ENCODE peak calls at places on chromosomes 5 and 9, in seven cellular contexts. N is CD8-positive, alpha-beta memory T cell; O is right lobe of liver; M is left ventricle myocardium inferior; H is H9; K is A673; T is body of pancreas. U is an unnamed sample.

GRCh38 chr9:79763861-79764260 is 192.1 kb downstream of the TLE4 start:
- DNase-seq in N (no peak), O (no peak), M (no peak), H (no peak), K (peak; percentile 6), T (peak; percentile 13), U (no peak)

GRCh38 chr9:136029556-136029955 is 65.5 kb downstream of the NACC2 start:
- DNase-seq in N (no peak), O (no peak), M (no peak), H (no peak), K (no peak), T (no peak), U (no peak)

GRCh38 chr9:25704800-25705199 is 26.6 kb upstream of the TUSC1 start:
- DNase-seq in N (no peak), O (no peak), M (no peak), H (no peak), K (no peak), T (no peak), U (no peak)

GRCh38 chr5:141882594-141883183 is 4.5 kb upstream of the PCDH1 start:
- DNase-seq in N (no peak), O (no peak), M (no peak), H (peak; percentile 61), K (no peak), T (peak; percentile 32), U (no peak)

GRCh38 chr5:113050606-113051391 is 74.2 kb downstream of the DCP2 start:
- DNase-seq in N (no peak), O (no peak), M (no peak), H (no peak), K (no peak), T (no peak), U (no peak)

GRCh38 chr9:101566904-101567724 is 27.7 kb downstream of the PPP3R2 start:
- DNase-seq in N (no peak), O (no peak), M (no peak), H (no peak), K (peak; percentile 29), T (peak; percentile 18), U (no peak)

GRCh38 chr5:33153891-33154290 is 286.9 kb upstream of the TARS1 start:
- DNase-seq in N (no peak), O (no peak), M (no peak), H (no peak), K (no peak), T (no peak), U (no peak)

GRCh38 chr9:79757906-79758669 is 186.3 kb downstream of the TLE4 start:
- DNase-seq in N (no peak), O (no peak), M (no peak), H (no peak), K (peak; percentile 28), T (no peak), U (no peak)

GRCh38 chr9:110752766-110753165 is 84.2 kb downstream of the MUSK start:
- DNase-seq in N (no peak), O (no peak), M (no peak), H (no peak), K (peak; percentile 80), T (no peak), U (no peak)

GRCh38 chr9:113967380-113967779 is 91.3 kb downstream of the ZNF618 start:
- DNase-seq in N (no peak), O (no peak), M (no peak), H (no peak), K (no peak), T (no peak), U (no peak)

GRCh38 chr9:131844745-131845118 is 104.9 kb upstream of the RAPGEF1 start:
- DNase-seq in N (no peak), O (no peak), M (no peak), H (no peak), K (no peak), T (no peak), U (no peak)

GRCh38 chr9:16985559-16986348 is 115.3 kb upstream of the BNC2 start:
- DNase-seq in N (no peak), O (no peak), M (no peak), H (no peak), K (no peak), T (no peak), U (no peak)

GRCh38 chr5:124692950-124693349 is 53.5 kb downstream of the ZNF608 start:
- DNase-seq in N (no peak), O (no peak), M (no peak), H (no peak), K (no peak), T (no peak), U (no peak)

GRCh38 chr5:10607666-10608442 is 44.0 kb downstream of the ANKRD33B start:
- DNase-seq in N (no peak), O (no peak), M (peak; percentile 45), H (no peak), K (no peak), T (peak; percentile 23), U (no peak)

GRCh38 chr5:95564450-95564849 is 9.5 kb downstream of the ARSK start:
- DNase-seq in N (no peak), O (no peak), M (no peak), H (no peak), K (no peak), T (no peak), U (no peak)

GRCh38 chr5:111563041-111563822 is 50.9 kb upstream of the STARD4 start:
- DNase-seq in N (no peak), O (no peak), M (no peak), H (no peak), K (no peak), T (no peak), U (no peak)

GRCh38 chr5:84255318-84255717 is 129.4 kb downstream of the EDIL3 start:
- DNase-seq in N (no peak), O (no peak), M (no peak), H (no peak), K (peak; percentile 22), T (no peak), U (no peak)

GRCh38 chr5:145775893-145776444 is 59.2 kb downstream of the PRELID2 start:
- DNase-seq in N (no peak), O (no peak), M (no peak), H (no peak), K (peak; percentile 15), T (no peak), U (no peak)

GRCh38 chr5:5135957-5136676 is 4.0 kb upstream of the ADAMTS16 start:
- DNase-seq in N (no peak), O (no peak), M (no peak), H (no peak), K (no peak), T (no peak), U (no peak)

GRCh38 chr9:113317777-113318176 is 14.6 kb upstream of the RNF183 start:
- DNase-seq in N (no peak), O (no peak), M (no peak), H (no peak), K (peak; percentile 23), T (no peak), U (no peak)

GRCh38 chr5:87733918-87734317 is 321.2 kb upstream of the CCNH start:
- DNase-seq in N (no peak), O (no peak), M (no peak), H (no peak), K (no peak), T (no peak), U (no peak)

GRCh38 chr5:154753792-154754191 is 1.4 kb upstream of the LARP1 start:
- DNase-seq in N (no peak), O (no peak), M (peak; percentile 61), H (no peak), K (no peak), T (peak; percentile 74), U (no peak)

GRCh38 chr5:219492-219891 is 1.4 kb downstream of the SDHA start:
- DNase-seq in N (no peak), O (no peak), M (no peak), H (no peak), K (no peak), T (peak; percentile 30), U (peak; percentile 6)

GRCh38 chr9:85173967-85174366 is 504.4 kb downstream of the NTRK2 start:
- DNase-seq in N (no peak), O (no peak), M (no peak), H (no peak), K (no peak), T (no peak), U (no peak)

GRCh38 chr9:134459164-134459563 is 132.9 kb downstream of the RXRA start:
- DNase-seq in N (no peak), O (no peak), M (no peak), H (no peak), K (no peak), T (no peak), U (no peak)

GRCh38 chr5:158489207-158489532 is 610.5 kb downstream of the EBF1 start:
- DNase-seq in N (no peak), O (no peak), M (no peak), H (no peak), K (no peak), T (no peak), U (no peak)
- H3K4me1 ChIP-seq in N (no peaks in the 10 kb centered on the region), O (no peaks in the 10 kb centered on the region), M (peaks cover 38% of the 10 kb centered on the region), H (no peaks in the 10 kb centered on the region), K (no peaks in the 10 kb centered on the region), T (peaks cover 2% of the 10 kb centered on the region), U (no peaks in the 10 kb centered on the region)

DNA sequence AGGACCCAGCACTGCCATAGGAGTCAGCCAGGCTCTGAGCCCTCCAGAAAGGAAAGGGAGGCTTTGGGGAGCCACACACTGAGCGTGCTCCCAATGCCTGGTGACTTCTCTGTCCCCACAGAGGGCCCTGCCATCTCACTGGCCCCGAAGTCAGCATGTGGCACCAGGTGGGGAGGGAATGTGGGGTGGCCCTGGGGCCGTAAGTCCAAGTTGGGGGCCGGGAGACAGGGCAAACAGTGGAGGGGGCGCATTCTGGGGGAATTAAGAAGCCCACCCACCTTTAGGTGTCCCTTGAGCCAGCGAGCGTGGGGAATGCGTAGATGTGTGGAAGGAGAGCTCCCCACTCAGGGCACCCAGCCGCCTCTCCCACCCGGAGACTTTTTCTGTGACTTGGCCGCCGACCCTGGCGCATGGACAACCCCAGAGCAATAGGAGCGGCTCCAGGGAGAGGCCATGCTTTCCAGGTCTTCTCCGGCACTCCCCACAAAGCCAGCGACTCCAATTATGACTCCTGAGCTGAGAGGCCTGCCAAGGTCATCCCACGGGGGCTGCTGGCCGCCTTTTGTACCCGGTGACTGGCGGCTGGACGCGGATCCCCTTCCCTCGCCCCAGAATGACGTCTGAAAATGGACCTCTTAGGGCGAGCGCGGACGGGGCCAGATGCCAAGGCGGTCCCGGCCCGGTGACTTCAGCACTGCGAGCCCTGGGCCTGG is 9.8 kb downstream of the IRX1 start:
- DNase-seq in N (no peak), O (no peak), M (no peak), H (no peak), K (no peak), T (no peak), U (no peak)
- H3K27me3 ChIP-seq in N (peaks cover 9% of the 10 kb centered on the region), O (peaks cover 27% of the 10 kb centered on the region), M (peaks cover 99% of the 10 kb centered on the region), H (peaks cover 42% of the 10 kb centered on the region), K (no peaks in the 10 kb centered on the region), T (no peaks in the 10 kb centered on the region), U (peaks cover 13% of the 10 kb centered on the region)

GRCh38 chr9:95063300-95063699 is 254.2 kb downstream of the FANCC start:
- DNase-seq in N (no peak), O (no peak), M (no peak), H (no peak), K (no peak), T (no peak), U (no peak)
- H3K4me1 ChIP-seq in N (no peaks in the 10 kb centered on the region), O (peaks cover 44% of the 10 kb centered on the region), M (peaks cover 100% of the 10 kb centered on the region), H (no peaks in the 10 kb centered on the region), K (peaks cover 11% of the 10 kb centered on the region), T (peaks cover 96% of the 10 kb centered on the region), U (no peaks in the 10 kb centered on the region)

DNA sequence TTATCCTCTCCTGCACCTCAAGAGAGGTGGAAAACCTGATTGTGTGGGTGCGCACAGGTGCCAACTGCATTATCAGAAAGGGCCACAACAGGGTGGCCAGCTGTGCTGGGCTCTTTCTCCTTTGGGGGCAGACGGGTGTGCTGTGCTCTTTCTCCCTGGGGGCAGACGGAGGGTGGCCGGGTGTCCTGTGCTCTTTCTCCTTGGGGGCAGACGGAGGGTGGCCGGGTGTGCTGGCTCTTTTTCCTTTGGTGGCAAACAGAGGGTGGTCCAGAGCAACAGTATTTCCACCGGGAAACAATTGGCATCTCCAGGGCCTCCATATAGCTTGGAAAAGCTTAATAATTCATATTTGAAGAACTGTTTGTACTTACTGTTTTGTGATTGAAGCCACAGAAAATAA is 6.8 kb downstream of the LMX1B start:
- DNase-seq in N (no peak), O (no peak), M (no peak), H (no peak), K (no peak), T (no peak), U (no peak)
- H3K27me3 ChIP-seq in N (peaks cover 55% of the 10 kb centered on the region), O (peaks cover 48% of the 10 kb centered on the region), M (peaks cover 100% of the 10 kb centered on the region), H (peaks cover 98% of the 10 kb centered on the region), K (peaks cover 100% of the 10 kb centered on the region), T (no peaks in the 10 kb centered on the region), U (peaks cover 78% of the 10 kb centered on the region)

U was measured in effector memory CD4-positive, alpha-beta T cell.